ENCODE peak calls at places on chromosome 16, in eight cellular contexts. One of them, this sample, is unnamed.

GRCh38 chr16:68071547-68071901 is 13.6 kb upstream of the NFATC3 start:
- DNase-seq in ascending aorta: no peak
- DNase-seq in ovary: no peak
- DNase-seq in pancreas: no peak
- DNase-seq in BE2C: no peak
- DNase-seq in CD8-positive, alpha-beta memory T cell: no peak
- DNase-seq in IMR-90: no peak
- DNase-seq in CD4-positive, alpha-beta memory T cell: no peak
- DNase-seq in this sample: no peak

GRCh38 chr16:6274366-6274765 is 1058.3 kb upstream of the RBFOX1 start:
- DNase-seq in ascending aorta: no peak
- DNase-seq in ovary: no peak
- DNase-seq in pancreas: no peak
- DNase-seq in BE2C: no peak
- DNase-seq in CD8-positive, alpha-beta memory T cell: no peak
- DNase-seq in IMR-90: no peak
- DNase-seq in CD4-positive, alpha-beta memory T cell: no peak
- DNase-seq in this sample: no peak

GRCh38 chr16:74711938-74712337 is 11.3 kb upstream of the MLKL start:
- DNase-seq in ascending aorta: no peak
- DNase-seq in ovary: no peak
- DNase-seq in pancreas: no peak
- DNase-seq in BE2C: no peak
- DNase-seq in CD8-positive, alpha-beta memory T cell: no peak
- DNase-seq in IMR-90: no peak
- DNase-seq in CD4-positive, alpha-beta memory T cell: no peak
- DNase-seq in this sample: no peak

GRCh38 chr16:2250652-2251280 is 621 bp downstream of the ECI1 start:
- DNase-seq in ascending aorta: no peak
- DNase-seq in ovary: no peak
- DNase-seq in pancreas: no peak
- DNase-seq in BE2C: no peak
- DNase-seq in CD8-positive, alpha-beta memory T cell: no peak
- DNase-seq in IMR-90: no peak
- DNase-seq in CD4-positive, alpha-beta memory T cell: peak; percentile 40
- DNase-seq in this sample: no peak

GRCh38 chr16:84808812-84809211 is 11.0 kb upstream of the CRISPLD2 start:
- DNase-seq in ascending aorta: no peak
- DNase-seq in ovary: no peak
- DNase-seq in pancreas: peak; percentile 27
- DNase-seq in BE2C: no peak
- DNase-seq in CD8-positive, alpha-beta memory T cell: no peak
- DNase-seq in IMR-90: no peak
- DNase-seq in CD4-positive, alpha-beta memory T cell: no peak
- DNase-seq in this sample: no peak

GRCh38 chr16:70691223-70692129 is 5.6 kb upstream of the MTSS2 start:
- DNase-seq in ascending aorta: peak; percentile 97
- DNase-seq in ovary: peak; percentile 91
- DNase-seq in pancreas: peak; percentile 82
- DNase-seq in BE2C: no peak
- DNase-seq in CD8-positive, alpha-beta memory T cell: no peak
- DNase-seq in IMR-90: peak; percentile 97
- DNase-seq in CD4-positive, alpha-beta memory T cell: no peak
- DNase-seq in this sample: no peak

GRCh38 chr16:50688867-50689266 is 4.5 kb upstream of the NOD2 start:
- DNase-seq in ascending aorta: no peak
- DNase-seq in ovary: no peak
- DNase-seq in pancreas: no peak
- DNase-seq in BE2C: no peak
- DNase-seq in CD8-positive, alpha-beta memory T cell: no peak
- DNase-seq in IMR-90: no peak
- DNase-seq in CD4-positive, alpha-beta memory T cell: no peak
- DNase-seq in this sample: no peak

GRCh38 chr16:51666074-51666473 is 515.0 kb upstream of the SALL1 start:
- DNase-seq in ascending aorta: no peak
- DNase-seq in ovary: no peak
- DNase-seq in pancreas: no peak
- DNase-seq in BE2C: no peak
- DNase-seq in CD8-positive, alpha-beta memory T cell: no peak
- DNase-seq in IMR-90: no peak
- DNase-seq in CD4-positive, alpha-beta memory T cell: no peak
- DNase-seq in this sample: no peak

GRCh38 chr16:76450890-76451289 is 173.7 kb downstream of the CNTNAP4 start:
- DNase-seq in ascending aorta: no peak
- DNase-seq in ovary: no peak
- DNase-seq in pancreas: no peak
- DNase-seq in BE2C: no peak
- DNase-seq in CD8-positive, alpha-beta memory T cell: no peak
- DNase-seq in IMR-90: no peak
- DNase-seq in CD4-positive, alpha-beta memory T cell: no peak
- DNase-seq in this sample: no peak

GRCh38 chr16:86734559-86735480 is 156.5 kb downstream of the FOXL1 start:
- DNase-seq in ascending aorta: no peak
- DNase-seq in ovary: no peak
- DNase-seq in pancreas: no peak
- DNase-seq in BE2C: no peak
- DNase-seq in CD8-positive, alpha-beta memory T cell: no peak
- DNase-seq in IMR-90: no peak
- DNase-seq in CD4-positive, alpha-beta memory T cell: no peak
- DNase-seq in this sample: peak; percentile 78
- H3K27me3 ChIP-seq in ascending aorta: no peaks in the 10 kb centered on the region
- H3K27me3 ChIP-seq in ovary: no peaks in the 10 kb centered on the region
- H3K27me3 ChIP-seq in pancreas: no peaks in the 10 kb centered on the region
- H3K27me3 ChIP-seq in BE2C: peaks cover 35% of the 10 kb centered on the region
- H3K27me3 ChIP-seq in CD8-positive, alpha-beta memory T cell: no peaks in the 10 kb centered on the region
- H3K27me3 ChIP-seq in IMR-90: peaks cover 17% of the 10 kb centered on the region
- H3K27me3 ChIP-seq in CD4-positive, alpha-beta memory T cell: no peaks in the 10 kb centered on the region
- H3K27me3 ChIP-seq in this sample: peaks cover 43% of the 10 kb centered on the region

DNA sequence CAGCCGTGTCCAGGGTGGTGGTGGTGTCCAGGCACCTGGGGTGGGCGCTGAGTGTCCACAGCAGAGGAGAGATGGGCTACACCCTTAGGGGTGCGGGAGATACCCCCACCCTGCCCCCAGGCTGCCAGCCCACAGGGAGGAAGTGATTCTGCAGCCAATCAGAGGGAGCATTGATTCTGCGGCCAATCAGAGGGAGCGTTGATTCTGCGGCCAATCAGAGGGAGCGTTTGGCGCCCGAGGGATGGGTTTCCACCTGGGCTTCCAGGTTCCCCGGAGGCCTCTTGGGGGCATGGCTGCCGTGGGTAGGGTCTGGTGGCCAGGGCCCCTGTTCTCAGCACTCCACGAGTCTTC is 28.2 kb upstream of the ACSF3 start:
- DNase-seq in ascending aorta: no peak
- DNase-seq in ovary: no peak
- DNase-seq in pancreas: peak; percentile 45
- DNase-seq in BE2C: no peak
- DNase-seq in CD8-positive, alpha-beta memory T cell: no peak
- DNase-seq in IMR-90: no peak
- DNase-seq in CD4-positive, alpha-beta memory T cell: no peak
- DNase-seq in this sample: no peak
- H3K4me1 ChIP-seq in ascending aorta: no peaks in the 10 kb centered on the region
- H3K4me1 ChIP-seq in ovary: no peaks in the 10 kb centered on the region
- H3K4me1 ChIP-seq in pancreas: no peaks in the 10 kb centered on the region
- H3K4me1 ChIP-seq in BE2C: no peaks in the 10 kb centered on the region
- H3K4me1 ChIP-seq in CD8-positive, alpha-beta memory T cell: no peaks in the 10 kb centered on the region
- H3K4me1 ChIP-seq in IMR-90: no peaks in the 10 kb centered on the region
- H3K4me1 ChIP-seq in CD4-positive, alpha-beta memory T cell: no peaks in the 10 kb centered on the region
- H3K4me1 ChIP-seq in this sample: no peaks in the 10 kb centered on the region

GRCh38 chr16:763903-764750 is 3.6 kb downstream of the MSLN start:
- DNase-seq in ascending aorta: no peak
- DNase-seq in ovary: no peak
- DNase-seq in pancreas: peak; percentile 51
- DNase-seq in BE2C: no peak
- DNase-seq in CD8-positive, alpha-beta memory T cell: no peak
- DNase-seq in IMR-90: no peak
- DNase-seq in CD4-positive, alpha-beta memory T cell: no peak
- DNase-seq in this sample: no peak
- H3K27me3 ChIP-seq in ascending aorta: no peaks in the 10 kb centered on the region
- H3K27me3 ChIP-seq in ovary: no peaks in the 10 kb centered on the region
- H3K27me3 ChIP-seq in pancreas: no peaks in the 10 kb centered on the region
- H3K27me3 ChIP-seq in BE2C: no peaks in the 10 kb centered on the region
- H3K27me3 ChIP-seq in CD8-positive, alpha-beta memory T cell: no peaks in the 10 kb centered on the region
- H3K27me3 ChIP-seq in IMR-90: peaks cover 4% of the 10 kb centered on the region
- H3K27me3 ChIP-seq in CD4-positive, alpha-beta memory T cell: no peaks in the 10 kb centered on the region
- H3K27me3 ChIP-seq in this sample: no peaks in the 10 kb centered on the region

GRCh38 chr16:20897897-20898296 is 2.3 kb downstream of the DCUN1D3 start:
- DNase-seq in ascending aorta: peak; percentile 54
- DNase-seq in ovary: no peak
- DNase-seq in pancreas: no peak
- DNase-seq in BE2C: no peak
- DNase-seq in CD8-positive, alpha-beta memory T cell: no peak
- DNase-seq in IMR-90: peak; percentile 7
- DNase-seq in CD4-positive, alpha-beta memory T cell: no peak
- DNase-seq in this sample: no peak
- H3K4me1 ChIP-seq in ascending aorta: peaks cover 2% of the 10 kb centered on the region
- H3K4me1 ChIP-seq in ovary: peaks cover 4% of the 10 kb centered on the region
- H3K4me1 ChIP-seq in pancreas: peaks cover 7% of the 10 kb centered on the region
- H3K4me1 ChIP-seq in BE2C: no peaks in the 10 kb centered on the region
- H3K4me1 ChIP-seq in CD8-positive, alpha-beta memory T cell: peaks cover 20% of the 10 kb centered on the region
- H3K4me1 ChIP-seq in IMR-90: peaks cover 9% of the 10 kb centered on the region
- H3K4me1 ChIP-seq in CD4-positive, alpha-beta memory T cell: peaks cover 33% of the 10 kb centered on the region
- H3K4me1 ChIP-seq in this sample: peaks cover 5% of the 10 kb centered on the region

DNA sequence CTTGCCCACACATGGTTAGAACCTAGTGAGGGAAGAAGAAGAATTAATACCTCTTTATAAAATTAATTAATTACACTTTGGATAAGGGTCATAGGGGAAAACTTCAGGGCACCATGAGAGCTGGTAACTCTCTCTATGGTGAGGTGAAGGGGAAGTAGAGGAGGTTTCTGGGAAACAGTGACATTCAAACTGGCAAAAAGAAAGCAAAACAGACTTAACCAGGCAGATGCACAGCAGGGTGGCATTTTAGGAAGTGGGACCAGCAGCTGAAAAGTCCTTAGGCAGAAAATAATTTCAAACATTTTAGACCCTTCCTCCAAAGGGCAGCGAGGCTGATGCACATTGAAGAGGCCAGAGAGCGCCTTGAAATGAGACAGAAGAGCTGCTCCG is 157.8 kb downstream of the CDH13 start:
- DNase-seq in ascending aorta: no peak
- DNase-seq in ovary: no peak
- DNase-seq in pancreas: no peak
- DNase-seq in BE2C: no peak
- DNase-seq in CD8-positive, alpha-beta memory T cell: no peak
- DNase-seq in IMR-90: no peak
- DNase-seq in CD4-positive, alpha-beta memory T cell: no peak
- DNase-seq in this sample: no peak
- H3K27me3 ChIP-seq in ascending aorta: no peaks in the 10 kb centered on the region
- H3K27me3 ChIP-seq in ovary: no peaks in the 10 kb centered on the region
- H3K27me3 ChIP-seq in pancreas: no peaks in the 10 kb centered on the region
- H3K27me3 ChIP-seq in BE2C: no peaks in the 10 kb centered on the region
- H3K27me3 ChIP-seq in CD8-positive, alpha-beta memory T cell: no peaks in the 10 kb centered on the region
- H3K27me3 ChIP-seq in IMR-90: no peaks in the 10 kb centered on the region
- H3K27me3 ChIP-seq in CD4-positive, alpha-beta memory T cell: no peaks in the 10 kb centered on the region
- H3K27me3 ChIP-seq in this sample: no peaks in the 10 kb centered on the region

GRCh38 chr16:54336805-54337204 is 50.2 kb upstream of the IRX3 start:
- DNase-seq in ascending aorta: no peak
- DNase-seq in ovary: no peak
- DNase-seq in pancreas: no peak
- DNase-seq in BE2C: no peak
- DNase-seq in CD8-positive, alpha-beta memory T cell: no peak
- DNase-seq in IMR-90: no peak
- DNase-seq in CD4-positive, alpha-beta memory T cell: no peak
- DNase-seq in this sample: no peak

GRCh38 chr16:54342001-54342776 is 55.6 kb upstream of the IRX3 start:
- DNase-seq in ascending aorta: no peak
- DNase-seq in ovary: no peak
- DNase-seq in pancreas: no peak
- DNase-seq in BE2C: no peak
- DNase-seq in CD8-positive, alpha-beta memory T cell: no peak
- DNase-seq in IMR-90: no peak
- DNase-seq in CD4-positive, alpha-beta memory T cell: no peak
- DNase-seq in this sample: no peak

GRCh38 chr16:54342966-54343365 is 56.4 kb upstream of the IRX3 start:
- DNase-seq in ascending aorta: no peak
- DNase-seq in ovary: no peak
- DNase-seq in pancreas: no peak
- DNase-seq in BE2C: no peak
- DNase-seq in CD8-positive, alpha-beta memory T cell: no peak
- DNase-seq in IMR-90: no peak
- DNase-seq in CD4-positive, alpha-beta memory T cell: no peak
- DNase-seq in this sample: no peak

GRCh38 chr16:54345231-54345630 is 58.6 kb upstream of the IRX3 start:
- DNase-seq in ascending aorta: no peak
- DNase-seq in ovary: no peak
- DNase-seq in pancreas: no peak
- DNase-seq in BE2C: no peak
- DNase-seq in CD8-positive, alpha-beta memory T cell: no peak
- DNase-seq in IMR-90: no peak
- DNase-seq in CD4-positive, alpha-beta memory T cell: no peak
- DNase-seq in this sample: no peak

GRCh38 chr16:54340531-54340930 is 53.9 kb upstream of the IRX3 start:
- DNase-seq in ascending aorta: no peak
- DNase-seq in ovary: no peak
- DNase-seq in pancreas: no peak
- DNase-seq in BE2C: no peak
- DNase-seq in CD8-positive, alpha-beta memory T cell: no peak
- DNase-seq in IMR-90: no peak
- DNase-seq in CD4-positive, alpha-beta memory T cell: no peak
- DNase-seq in this sample: no peak
- H3K4me1 ChIP-seq in ascending aorta: no peaks in the 10 kb centered on the region
- H3K4me1 ChIP-seq in ovary: no peaks in the 10 kb centered on the region
- H3K4me1 ChIP-seq in pancreas: no peaks in the 10 kb centered on the region
- H3K4me1 ChIP-seq in BE2C: no peaks in the 10 kb centered on the region
- H3K4me1 ChIP-seq in CD8-positive, alpha-beta memory T cell: no peaks in the 10 kb centered on the region
- H3K4me1 ChIP-seq in IMR-90: no peaks in the 10 kb centered on the region
- H3K4me1 ChIP-seq in CD4-positive, alpha-beta memory T cell: no peaks in the 10 kb centered on the region
- H3K4me1 ChIP-seq in this sample: no peaks in the 10 kb centered on the region